ENCODE peak calls at places on chromosomes 6 and 20, in seven cellular contexts. O, G, C, B, K, D and E are unnamed samples.
A peak's percentile ranks its signal among the peaks of the same experiment; 100 is the strongest.

GRCh38 chr20:4406627-4407026 is 315.1 kb upstream of the PRND start:
- DNase-seq in O (no peak), G (no peak), C (no peak), B (no peak), K (no peak), D (no peak), E (no peak)

GRCh38 chr20:59469266-59470252 is 134.8 kb upstream of the PHACTR3 start:
- DNase-seq in O (no peak), G (peak; percentile 21), C (no peak), B (no peak), K (no peak), D (no peak), E (no peak)

GRCh38 chr6:137117605-137118004 is 55.8 kb downstream of the IL22RA2 start:
- DNase-seq in O (no peak), G (no peak), C (no peak), B (no peak), K (no peak), D (no peak), E (no peak)

GRCh38 chr6:121881974-121882667 is 446.7 kb downstream of the GJA1 start:
- DNase-seq in O (no peak), G (no peak), C (no peak), B (no peak), K (no peak), D (no peak), E (no peak)

GRCh38 chr20:44702776-44703175 is 12.4 kb upstream of the CCN5 start:
- DNase-seq in O (peak; percentile 88), G (no peak), C (peak; percentile 90), B (peak; percentile 80), K (peak; percentile 98), D (peak; percentile 19), E (no peak)

GRCh38 chr6:149545258-149545753 is 537 bp downstream of the PPIL4 start:
- DNase-seq in O (peak; percentile 28), G (peak; percentile 50), C (no peak), B (no peak), K (peak; percentile 67), D (peak; percentile 6), E (peak; percentile 78)

GRCh38 chr6:27250955-27251671 is 3.6 kb downstream of the PRSS16 start:
- DNase-seq in O (peak; percentile 95), G (peak; percentile 97), C (peak; percentile 71), B (no peak), K (peak; percentile 78), D (peak; percentile 18), E (no peak)

GRCh38 chr6:121435444-121436069 is at the start of gene GJA1:
- DNase-seq in O (no peak), G (no peak), C (no peak), B (no peak), K (no peak), D (no peak), E (no peak)

GRCh38 chr6:17758113-17758512 is 51.4 kb upstream of the NUP153 start:
- DNase-seq in O (no peak), G (no peak), C (no peak), B (no peak), K (no peak), D (no peak), E (no peak)

GRCh38 chr6:81023007-81023582 is 729.4 kb downstream of the TENT5A start:
- DNase-seq in O (no peak), G (no peak), C (no peak), B (no peak), K (no peak), D (no peak), E (peak; percentile 0)

GRCh38 chr6:43508481-43509141 is 1.5 kb downstream of the LRRC73 start:
- DNase-seq in O (no peak), G (no peak), C (no peak), B (no peak), K (no peak), D (no peak), E (no peak)

GRCh38 chr6:3031857-3032256 is 32.2 kb downstream of the NQO2 start:
- DNase-seq in O (no peak), G (no peak), C (no peak), B (no peak), K (no peak), D (no peak), E (no peak)

GRCh38 chr6:31738048-31738979 is 1.5 kb upstream of the MSH5 start:
- DNase-seq in O (peak; percentile 89), G (peak; percentile 72), C (no peak), B (no peak), K (no peak), D (no peak), E (peak; percentile 67)

GRCh38 chr20:24479595-24479994 is 10.2 kb downstream of the SYNDIG1 start:
- DNase-seq in O (no peak), G (no peak), C (no peak), B (no peak), K (no peak), D (no peak), E (no peak)

GRCh38 chr6:4620284-4621228 is 155.6 kb upstream of the CDYL start:
- DNase-seq in O (no peak), G (peak; percentile 48), C (no peak), B (no peak), K (no peak), D (no peak), E (peak; percentile 91)

GRCh38 chr6:150005761-150006651 is 19.3 kb downstream of the RAET1L start:
- DNase-seq in O (no peak), G (no peak), C (no peak), B (no peak), K (no peak), D (no peak), E (peak; percentile 38)

GRCh38 chr6:169896826-169897456 is 145.5 kb downstream of the ERMARD start:
- DNase-seq in O (no peak), G (no peak), C (no peak), B (no peak), K (no peak), D (no peak), E (no peak)

GRCh38 chr20:52684911-52685310 is 287.2 kb upstream of the TSHZ2 start:
- DNase-seq in O (no peak), G (no peak), C (no peak), B (no peak), K (no peak), D (no peak), E (no peak)

GRCh38 chr20:41733151-41733550 is 115.0 kb upstream of the CHD6 start:
- DNase-seq in O (no peak), G (no peak), C (no peak), B (no peak), K (no peak), D (no peak), E (no peak)

GRCh38 chr6:151963001-151963400 is 155.5 kb downstream of the ESR1 start:
- DNase-seq in O (no peak), G (no peak), C (no peak), B (no peak), K (no peak), D (no peak), E (no peak)

GRCh38 chr6:151961809-151962208 is 154.3 kb downstream of the ESR1 start:
- DNase-seq in O (no peak), G (no peak), C (no peak), B (no peak), K (no peak), D (no peak), E (no peak)

GRCh38 chr6:151959086-151959485 is 151.6 kb downstream of the ESR1 start:
- DNase-seq in O (no peak), G (no peak), C (no peak), B (no peak), K (no peak), D (no peak), E (no peak)

GRCh38 chr6:151958332-151958731 is 150.8 kb downstream of the ESR1 start:
- DNase-seq in O (no peak), G (no peak), C (no peak), B (no peak), K (no peak), D (no peak), E (no peak)

GRCh38 chr6:151962246-151962846 is 154.9 kb downstream of the ESR1 start:
- DNase-seq in O (no peak), G (no peak), C (no peak), B (no peak), K (no peak), D (no peak), E (no peak)
- TF ChIP-seq POLR2A in O (no peak), G (no peak), C (no peak), B (no peak), K (no peak), D (no peak), E (no peak)

DNA sequence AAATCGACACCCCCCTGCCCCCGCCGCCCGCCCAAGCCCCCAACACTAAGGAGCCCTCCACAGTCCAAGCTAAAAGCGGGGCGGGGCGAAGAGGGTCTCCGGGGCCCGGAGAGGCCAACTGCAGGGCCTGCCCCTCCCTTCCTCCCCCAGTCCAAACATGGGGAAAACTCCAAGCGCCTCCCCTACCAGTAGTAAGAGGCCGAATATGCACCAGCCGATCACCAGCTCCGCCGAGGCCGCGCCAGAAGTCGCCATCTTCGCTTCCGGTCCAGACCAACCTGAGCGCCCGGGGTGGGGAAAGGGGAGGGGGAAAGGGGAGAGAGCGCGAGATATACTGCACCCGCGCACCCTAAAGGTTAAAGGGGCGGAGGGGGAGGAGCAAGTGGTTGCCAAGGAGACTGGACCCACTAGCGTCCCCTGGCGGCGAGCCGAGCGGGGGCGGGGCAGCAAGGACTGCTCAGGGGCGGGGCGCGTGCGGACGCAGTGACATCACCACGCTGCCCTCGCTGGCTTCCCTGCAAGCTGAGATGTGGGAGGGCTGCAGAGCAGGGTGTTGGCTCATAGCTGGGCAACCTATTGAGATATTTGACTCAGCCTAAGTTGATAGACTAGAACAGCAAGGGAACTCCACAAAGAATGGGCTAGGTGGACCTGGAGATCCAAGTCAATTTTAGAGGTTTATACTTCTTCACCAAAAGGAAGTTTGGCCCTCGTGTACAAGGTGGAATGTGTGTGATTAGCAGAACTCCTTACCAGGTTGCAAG is at the start of gene LMBRD1:
- DNase-seq in O (peak; percentile 99), G (peak; percentile 95), C (peak; percentile 99), B (peak; percentile 98), K (peak; percentile 98), D (peak; percentile 88), E (peak; percentile 99)
- TF ChIP-seq POLR2A in O (no peak), G (peak; percentile 79), C (peak; percentile 49), B (no peak), K (peak; percentile 20), D (peak; percentile 13), E (peak; percentile 27)

GRCh38 chr6:14966902-14967711 is 278.8 kb upstream of the JARID2 start:
- DNase-seq in O (no peak), G (no peak), C (no peak), B (no peak), K (no peak), D (no peak), E (peak; percentile 43)
- TF ChIP-seq POLR2A in O (no peak), G (peak; percentile 89), C (no peak), B (no peak), K (no peak), D (no peak), E (no peak)

DNA sequence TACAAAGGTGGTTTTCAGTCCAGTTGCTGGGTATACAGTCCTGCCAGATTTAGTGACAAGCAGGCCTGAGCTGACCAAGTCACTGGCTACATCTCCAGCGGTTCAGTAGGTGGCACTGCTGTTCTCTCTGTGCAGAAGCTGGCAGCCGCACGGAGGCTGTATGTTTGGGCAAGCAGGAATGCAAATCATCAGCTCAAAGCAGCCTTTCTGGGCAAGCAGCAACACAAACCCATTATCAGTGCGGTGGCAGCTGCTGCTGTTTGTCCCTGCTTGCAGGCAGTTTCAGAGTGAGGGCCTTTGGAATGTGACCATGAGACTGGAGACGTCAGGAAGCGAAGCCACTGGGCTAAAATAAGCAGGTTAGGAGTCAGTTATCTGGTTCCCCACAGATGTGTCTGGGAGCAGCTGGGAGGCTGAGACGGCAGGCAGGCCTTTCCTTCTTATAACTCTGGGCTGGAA is 72.5 kb downstream of the TXLNB start:
- DNase-seq in O (peak; percentile 91), G (no peak), C (peak; percentile 89), B (peak; percentile 62), K (peak; percentile 84), D (peak; percentile 52), E (peak; percentile 80)
- TF ChIP-seq POLR2A in O (no peak), G (no peak), C (peak; percentile 62), B (no peak), K (no peak), D (peak; percentile 39), E (no peak)